ENCODE peak calls at places on chromosomes 16 and 17, in eight cellular contexts. One of them, this sample, is unnamed.

GRCh38 chr16:51095114-51095872 is 55.8 kb downstream of the SALL1 start:
- DNase-seq in Karpas-422: no peak
- DNase-seq in pancreas: no peak
- DNase-seq in cardiac muscle cell: no peak
- DNase-seq in OCI-LY7: no peak
- DNase-seq in neural progenitor cell: peak; percentile 49
- DNase-seq in RWPE2: no peak
- DNase-seq in uterus: no peak
- DNase-seq in this sample: no peak

GRCh38 chr17:29572691-29573557 is 4.4 kb downstream of the TP53I13 start:
- DNase-seq in Karpas-422: no peak
- DNase-seq in pancreas: peak; percentile 67
- DNase-seq in cardiac muscle cell: peak; percentile 80
- DNase-seq in OCI-LY7: peak; percentile 60
- DNase-seq in neural progenitor cell: peak; percentile 82
- DNase-seq in RWPE2: no peak
- DNase-seq in uterus: peak; percentile 43
- DNase-seq in this sample: peak; percentile 63

GRCh38 chr17:30369995-30370394 is 8.7 kb upstream of the CPD start:
- DNase-seq in Karpas-422: no peak
- DNase-seq in pancreas: no peak
- DNase-seq in cardiac muscle cell: no peak
- DNase-seq in OCI-LY7: no peak
- DNase-seq in neural progenitor cell: no peak
- DNase-seq in RWPE2: no peak
- DNase-seq in uterus: no peak
- DNase-seq in this sample: no peak

GRCh38 chr16:55492756-55493380 is 13.9 kb downstream of the MMP2 start:
- DNase-seq in Karpas-422: no peak
- DNase-seq in pancreas: no peak
- DNase-seq in cardiac muscle cell: no peak
- DNase-seq in OCI-LY7: no peak
- DNase-seq in neural progenitor cell: no peak
- DNase-seq in RWPE2: no peak
- DNase-seq in uterus: no peak
- DNase-seq in this sample: no peak

GRCh38 chr17:61393904-61394629 is 5.6 kb upstream of the TBX2 start:
- DNase-seq in Karpas-422: no peak
- DNase-seq in pancreas: no peak
- DNase-seq in cardiac muscle cell: peak; percentile 36
- DNase-seq in OCI-LY7: no peak
- DNase-seq in neural progenitor cell: peak; percentile 28
- DNase-seq in RWPE2: no peak
- DNase-seq in uterus: no peak
- DNase-seq in this sample: no peak

GRCh38 chr16:80992676-80993292 is 13.9 kb downstream of the CMC2 start:
- DNase-seq in Karpas-422: no peak
- DNase-seq in pancreas: no peak
- DNase-seq in cardiac muscle cell: peak; percentile 5
- DNase-seq in OCI-LY7: no peak
- DNase-seq in neural progenitor cell: no peak
- DNase-seq in RWPE2: no peak
- DNase-seq in uterus: no peak
- DNase-seq in this sample: peak; percentile 39

GRCh38 chr16:84650062-84650991 is 2.0 kb downstream of the KLHL36 start:
- DNase-seq in Karpas-422: no peak
- DNase-seq in pancreas: no peak
- DNase-seq in cardiac muscle cell: peak; percentile 32
- DNase-seq in OCI-LY7: no peak
- DNase-seq in neural progenitor cell: peak; percentile 27
- DNase-seq in RWPE2: no peak
- DNase-seq in uterus: no peak
- DNase-seq in this sample: peak; percentile 69

GRCh38 chr17:7356072-7356549 is 1.2 kb downstream of the TMEM95 start:
- DNase-seq in Karpas-422: peak; percentile 94
- DNase-seq in pancreas: peak; percentile 87
- DNase-seq in cardiac muscle cell: peak; percentile 78
- DNase-seq in OCI-LY7: peak; percentile 90
- DNase-seq in neural progenitor cell: peak; percentile 93
- DNase-seq in RWPE2: no peak
- DNase-seq in uterus: peak; percentile 77
- DNase-seq in this sample: peak; percentile 82

GRCh38 chr16:12239953-12240485 is 263.5 kb downstream of the SNX29 start:
- DNase-seq in Karpas-422: no peak
- DNase-seq in pancreas: no peak
- DNase-seq in cardiac muscle cell: peak; percentile 64
- DNase-seq in OCI-LY7: no peak
- DNase-seq in neural progenitor cell: no peak
- DNase-seq in RWPE2: no peak
- DNase-seq in uterus: no peak
- DNase-seq in this sample: peak; percentile 21

GRCh38 chr16:17775061-17775460 is 304.3 kb upstream of the XYLT1 start:
- DNase-seq in Karpas-422: no peak
- DNase-seq in pancreas: no peak
- DNase-seq in cardiac muscle cell: no peak
- DNase-seq in OCI-LY7: no peak
- DNase-seq in neural progenitor cell: no peak
- DNase-seq in RWPE2: no peak
- DNase-seq in uterus: no peak
- DNase-seq in this sample: no peak

GRCh38 chr17:79707931-79708891 is 22.5 kb upstream of the ENPP7 start:
- DNase-seq in Karpas-422: peak; percentile 81
- DNase-seq in pancreas: peak; percentile 65
- DNase-seq in cardiac muscle cell: peak; percentile 55
- DNase-seq in OCI-LY7: peak; percentile 71
- DNase-seq in neural progenitor cell: peak; percentile 76
- DNase-seq in RWPE2: no peak
- DNase-seq in uterus: peak; percentile 57
- DNase-seq in this sample: peak; percentile 75

GRCh38 chr17:28335959-28336871 is 654 bp downstream of the TNFAIP1 start:
- DNase-seq in Karpas-422: peak; percentile 61
- DNase-seq in pancreas: peak; percentile 78
- DNase-seq in cardiac muscle cell: peak; percentile 94
- DNase-seq in OCI-LY7: no peak
- DNase-seq in neural progenitor cell: peak; percentile 95
- DNase-seq in RWPE2: peak; percentile 86
- DNase-seq in uterus: peak; percentile 61
- DNase-seq in this sample: peak; percentile 90

GRCh38 chr17:2174048-2174447 is 119.1 kb downstream of the HIC1 start:
- DNase-seq in Karpas-422: no peak
- DNase-seq in pancreas: no peak
- DNase-seq in cardiac muscle cell: no peak
- DNase-seq in OCI-LY7: no peak
- DNase-seq in neural progenitor cell: no peak
- DNase-seq in RWPE2: no peak
- DNase-seq in uterus: peak; percentile 23
- DNase-seq in this sample: peak; percentile 34
- H3K4me1 ChIP-seq in Karpas-422: no peaks in the 10 kb centered on the region
- H3K4me1 ChIP-seq in pancreas: peaks cover 45% of the 10 kb centered on the region
- H3K4me1 ChIP-seq in cardiac muscle cell: peaks cover 68% of the 10 kb centered on the region
- H3K4me1 ChIP-seq in OCI-LY7: no peaks in the 10 kb centered on the region
- H3K4me1 ChIP-seq in neural progenitor cell: no peaks in the 10 kb centered on the region
- H3K4me1 ChIP-seq in RWPE2: peaks cover 68% of the 10 kb centered on the region
- H3K4me1 ChIP-seq in uterus: peaks cover 50% of the 10 kb centered on the region
- H3K4me1 ChIP-seq in this sample: peaks cover 65% of the 10 kb centered on the region

DNA sequence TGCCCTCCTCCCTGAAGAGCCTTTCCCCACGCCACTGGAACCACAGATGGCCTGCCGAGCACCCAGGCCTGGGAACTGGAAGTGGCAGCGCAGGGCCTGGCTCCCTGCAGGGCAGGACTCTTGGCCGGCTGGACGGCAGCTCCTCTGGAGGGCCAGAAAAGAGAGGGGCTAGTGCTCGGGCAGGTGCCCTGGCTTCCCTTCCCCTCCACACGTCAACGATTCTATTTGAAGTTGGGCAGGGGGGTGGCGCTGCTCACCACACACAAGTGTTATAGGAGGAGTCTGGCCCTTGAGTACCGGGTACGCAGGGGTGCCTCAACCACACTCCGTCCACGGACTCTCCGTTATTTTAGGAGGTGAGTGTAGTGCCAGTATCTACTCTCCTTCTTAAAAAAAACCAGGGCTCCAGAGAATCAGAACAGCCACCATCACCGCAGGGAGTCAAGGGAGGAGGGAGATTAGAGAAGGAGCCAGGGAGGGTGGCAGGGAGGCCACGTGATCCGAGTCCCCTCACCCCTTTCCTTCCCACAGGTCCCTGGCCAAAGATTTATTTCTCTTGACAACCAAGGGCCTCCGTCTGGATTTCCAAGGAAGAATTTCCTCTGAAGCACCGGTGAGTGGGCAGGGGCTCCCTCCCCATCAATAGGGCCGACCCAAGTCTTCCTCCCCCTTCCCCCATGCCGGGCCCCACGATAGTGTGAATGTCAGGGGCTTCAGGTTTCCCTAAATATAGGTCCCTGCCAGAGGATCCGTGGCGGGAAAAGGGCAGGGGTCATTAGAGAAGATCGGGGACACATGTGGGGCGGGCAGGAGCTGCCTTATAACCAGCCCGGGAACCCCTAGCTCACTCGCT is 1.4 kb upstream of the ALDOA start:
- DNase-seq in Karpas-422: peak; percentile 92
- DNase-seq in pancreas: peak; percentile 74
- DNase-seq in cardiac muscle cell: no peak
- DNase-seq in OCI-LY7: peak; percentile 87
- DNase-seq in neural progenitor cell: peak; percentile 64
- DNase-seq in RWPE2: no peak
- DNase-seq in uterus: peak; percentile 84
- DNase-seq in this sample: peak; percentile 46
- H3K36me3 ChIP-seq in Karpas-422: peaks cover 31% of the 10 kb centered on the region
- H3K36me3 ChIP-seq in pancreas: peaks cover 13% of the 10 kb centered on the region
- H3K36me3 ChIP-seq in cardiac muscle cell: peaks cover 23% of the 10 kb centered on the region
- H3K36me3 ChIP-seq in OCI-LY7: peaks cover 35% of the 10 kb centered on the region
- H3K36me3 ChIP-seq in neural progenitor cell: peaks cover 10% of the 10 kb centered on the region
- H3K36me3 ChIP-seq in RWPE2: peaks cover 40% of the 10 kb centered on the region
- H3K36me3 ChIP-seq in uterus: no peaks in the 10 kb centered on the region
- H3K36me3 ChIP-seq in this sample: peaks cover 30% of the 10 kb centered on the region

GRCh38 chr16:16021646-16021987 is 72.2 kb downstream of the ABCC1 start:
- DNase-seq in Karpas-422: no peak
- DNase-seq in pancreas: no peak
- DNase-seq in cardiac muscle cell: no peak
- DNase-seq in OCI-LY7: no peak
- DNase-seq in neural progenitor cell: no peak
- DNase-seq in RWPE2: no peak
- DNase-seq in uterus: no peak
- DNase-seq in this sample: no peak
- H3K4me1 ChIP-seq in Karpas-422: peaks cover 43% of the 10 kb centered on the region
- H3K4me1 ChIP-seq in pancreas: peaks cover 13% of the 10 kb centered on the region
- H3K4me1 ChIP-seq in cardiac muscle cell: no peaks in the 10 kb centered on the region
- H3K4me1 ChIP-seq in OCI-LY7: peaks cover 60% of the 10 kb centered on the region
- H3K4me1 ChIP-seq in neural progenitor cell: peaks cover 11% of the 10 kb centered on the region
- H3K4me1 ChIP-seq in RWPE2: peaks cover 27% of the 10 kb centered on the region
- H3K4me1 ChIP-seq in uterus: peaks cover 6% of the 10 kb centered on the region
- H3K4me1 ChIP-seq in this sample: peaks cover 54% of the 10 kb centered on the region

GRCh38 chr16:64343061-64343819 is 778.6 kb downstream of the CDH11 start:
- DNase-seq in Karpas-422: no peak
- DNase-seq in pancreas: no peak
- DNase-seq in cardiac muscle cell: no peak
- DNase-seq in OCI-LY7: no peak
- DNase-seq in neural progenitor cell: no peak
- DNase-seq in RWPE2: peak; percentile 29
- DNase-seq in uterus: no peak
- DNase-seq in this sample: no peak

GRCh38 chr16:64345142-64345541 is 776.7 kb downstream of the CDH11 start:
- DNase-seq in Karpas-422: no peak
- DNase-seq in pancreas: no peak
- DNase-seq in cardiac muscle cell: no peak
- DNase-seq in OCI-LY7: no peak
- DNase-seq in neural progenitor cell: no peak
- DNase-seq in RWPE2: peak; percentile 31
- DNase-seq in uterus: no peak
- DNase-seq in this sample: no peak

DNA sequence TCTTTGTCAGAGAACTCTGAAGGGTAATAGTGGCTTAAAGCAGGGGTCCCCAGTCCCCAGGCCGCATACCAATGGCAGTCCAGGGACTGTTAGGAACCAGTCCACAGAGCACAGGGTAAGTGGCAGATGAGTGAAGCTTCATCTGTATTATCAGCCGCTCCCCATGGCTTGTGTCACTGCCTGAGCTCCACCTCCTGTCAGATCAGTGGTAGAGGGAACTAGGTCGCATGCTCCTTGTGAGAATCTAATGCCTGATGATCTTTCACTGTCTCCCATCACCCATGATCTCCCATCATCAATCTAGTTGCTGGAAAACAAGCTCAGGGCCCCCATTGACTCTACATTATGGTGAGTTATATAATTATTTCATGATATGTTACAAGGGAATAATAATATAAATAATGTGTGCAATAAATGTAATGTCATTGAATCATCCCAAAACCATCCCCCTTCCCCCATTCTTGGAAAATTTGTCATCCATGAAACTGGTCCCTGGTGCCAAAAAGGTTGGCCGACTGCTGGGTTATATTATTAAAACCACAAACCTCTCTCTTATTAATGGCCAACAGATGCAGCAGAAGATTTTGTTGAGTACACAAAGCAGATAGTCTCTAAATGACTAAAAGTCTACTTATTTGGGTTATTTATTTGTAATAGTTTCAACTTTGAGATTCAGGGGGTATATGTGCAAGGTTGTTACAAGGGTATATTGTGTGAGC is 782.7 kb downstream of the CDH11 start:
- DNase-seq in Karpas-422: peak; percentile 70
- DNase-seq in pancreas: no peak
- DNase-seq in cardiac muscle cell: peak; percentile 24
- DNase-seq in OCI-LY7: peak; percentile 27
- DNase-seq in neural progenitor cell: no peak
- DNase-seq in RWPE2: no peak
- DNase-seq in uterus: no peak
- DNase-seq in this sample: no peak
- H3K36me3 ChIP-seq in Karpas-422: no peaks in the 10 kb centered on the region
- H3K36me3 ChIP-seq in pancreas: no peaks in the 10 kb centered on the region
- H3K36me3 ChIP-seq in cardiac muscle cell: no peaks in the 10 kb centered on the region
- H3K36me3 ChIP-seq in OCI-LY7: no peaks in the 10 kb centered on the region
- H3K36me3 ChIP-seq in neural progenitor cell: no peaks in the 10 kb centered on the region
- H3K36me3 ChIP-seq in RWPE2: no peaks in the 10 kb centered on the region
- H3K36me3 ChIP-seq in uterus: no peaks in the 10 kb centered on the region
- H3K36me3 ChIP-seq in this sample: no peaks in the 10 kb centered on the region

GRCh38 chr16:4377573-4378146 is 6.0 kb downstream of the VASN start:
- DNase-seq in Karpas-422: no peak
- DNase-seq in pancreas: no peak
- DNase-seq in cardiac muscle cell: no peak
- DNase-seq in OCI-LY7: no peak
- DNase-seq in neural progenitor cell: peak; percentile 40
- DNase-seq in RWPE2: no peak
- DNase-seq in uterus: no peak
- DNase-seq in this sample: peak; percentile 46

GRCh38 chr16:4378202-4378666 is 6.6 kb downstream of the VASN start:
- DNase-seq in Karpas-422: no peak
- DNase-seq in pancreas: no peak
- DNase-seq in cardiac muscle cell: no peak
- DNase-seq in OCI-LY7: no peak
- DNase-seq in neural progenitor cell: no peak
- DNase-seq in RWPE2: no peak
- DNase-seq in uterus: no peak
- DNase-seq in this sample: no peak

GRCh38 chr16:4376820-4377572 is 5.3 kb downstream of the VASN start:
- DNase-seq in Karpas-422: no peak
- DNase-seq in pancreas: no peak
- DNase-seq in cardiac muscle cell: no peak
- DNase-seq in OCI-LY7: no peak
- DNase-seq in neural progenitor cell: no peak
- DNase-seq in RWPE2: no peak
- DNase-seq in uterus: peak; percentile 56
- DNase-seq in this sample: peak; percentile 64

GRCh38 chr16:4375717-4376116 is 4.1 kb downstream of the VASN start:
- DNase-seq in Karpas-422: no peak
- DNase-seq in pancreas: no peak
- DNase-seq in cardiac muscle cell: no peak
- DNase-seq in OCI-LY7: no peak
- DNase-seq in neural progenitor cell: peak; percentile 1
- DNase-seq in RWPE2: no peak
- DNase-seq in uterus: peak; percentile 49
- DNase-seq in this sample: no peak

GRCh38 chr16:4376126-4376819 is 4.6 kb downstream of the VASN start:
- DNase-seq in Karpas-422: no peak
- DNase-seq in pancreas: peak; percentile 88
- DNase-seq in cardiac muscle cell: peak; percentile 92
- DNase-seq in OCI-LY7: no peak
- DNase-seq in neural progenitor cell: peak; percentile 4
- DNase-seq in RWPE2: no peak
- DNase-seq in uterus: peak; percentile 92
- DNase-seq in this sample: peak; percentile 93
- H3K4me1 ChIP-seq in Karpas-422: peaks cover 23% of the 10 kb centered on the region
- H3K4me1 ChIP-seq in pancreas: peaks cover 25% of the 10 kb centered on the region
- H3K4me1 ChIP-seq in cardiac muscle cell: peaks cover 50% of the 10 kb centered on the region
- H3K4me1 ChIP-seq in OCI-LY7: peaks cover 22% of the 10 kb centered on the region
- H3K4me1 ChIP-seq in neural progenitor cell: peaks cover 54% of the 10 kb centered on the region
- H3K4me1 ChIP-seq in RWPE2: peaks cover 50% of the 10 kb centered on the region
- H3K4me1 ChIP-seq in uterus: no peaks in the 10 kb centered on the region
- H3K4me1 ChIP-seq in this sample: peaks cover 54% of the 10 kb centered on the region